ENCODE peak calls at places on chromosomes 11 and 22, in ten cellular contexts. C, P, Y, D, M, V, O, A, Q and F are unnamed samples.

GRCh38 chr11:128346808-128347207 is 240.6 kb downstream of the ETS1 start:
- DNase-seq in C (peak; percentile 74), P (peak; percentile 78), Y (no peak), D (no peak), M (no peak), V (no peak), O (no peak), A (no peak), Q (no peak), F (peak; percentile 78)

GRCh38 chr11:86218125-86219081 is 26.1 kb upstream of the EED start:
- DNase-seq in C (peak; percentile 83), P (peak; percentile 87), Y (peak; percentile 25), D (peak; percentile 79), M (no peak), V (no peak), O (peak; percentile 74), A (peak; percentile 71), Q (peak; percentile 55), F (peak; percentile 87)

GRCh38 chr11:70720291-70720690 is 322.0 kb downstream of the CTTN start:
- DNase-seq in C (no peak), P (no peak), Y (no peak), D (no peak), M (no peak), V (no peak), O (no peak), A (no peak), Q (no peak), F (no peak)

GRCh38 chr22:48709453-48709852 is 1118.2 kb downstream of the BRD1 start:
- DNase-seq in C (peak; percentile 52), P (no peak), Y (no peak), D (no peak), M (no peak), V (no peak), O (no peak), A (no peak), Q (no peak), F (no peak)

GRCh38 chr11:33868646-33869461 is 23.0 kb downstream of the LMO2 start:
- DNase-seq in C (no peak), P (no peak), Y (no peak), D (no peak), M (no peak), V (no peak), O (no peak), A (peak; percentile 29), Q (no peak), F (no peak)

GRCh38 chr11:127733552-127733951 is 733.0 kb upstream of the KIRREL3 start:
- DNase-seq in C (no peak), P (no peak), Y (no peak), D (no peak), M (no peak), V (no peak), O (no peak), A (no peak), Q (no peak), F (no peak)

GRCh38 chr11:66782726-66783125 is 53.7 kb upstream of the SPTBN2 start:
- DNase-seq in C (no peak), P (no peak), Y (no peak), D (no peak), M (no peak), V (no peak), O (no peak), A (no peak), Q (peak; percentile 0), F (no peak)

GRCh38 chr11:66665369-66665768 is 12.3 kb downstream of the RBM4B start:
- DNase-seq in C (no peak), P (no peak), Y (no peak), D (no peak), M (no peak), V (no peak), O (no peak), A (no peak), Q (no peak), F (no peak)

GRCh38 chr22:39306456-39307361 is 12.7 kb downstream of the RPL3 start:
- DNase-seq in C (peak; percentile 77), P (peak; percentile 36), Y (no peak), D (peak; percentile 69), M (no peak), V (no peak), O (no peak), A (peak; percentile 28), Q (peak; percentile 24), F (no peak)

GRCh38 chr11:134574425-134574824 is 162.4 kb upstream of the B3GAT1 start:
- DNase-seq in C (no peak), P (no peak), Y (no peak), D (no peak), M (no peak), V (no peak), O (no peak), A (no peak), Q (no peak), F (no peak)

GRCh38 chr11:63986156-63986931 is at the start of gene OTUB1:
- DNase-seq in C (peak; percentile 96), P (peak; percentile 89), Y (peak; percentile 58), D (peak; percentile 89), M (peak; percentile 59), V (peak; percentile 82), O (peak; percentile 88), A (peak; percentile 90), Q (peak; percentile 90), F (peak; percentile 89)

GRCh38 chr11:70913715-70914231 is 338.6 kb downstream of the SHANK2 start:
- DNase-seq in C (peak; percentile 38), P (no peak), Y (no peak), D (no peak), M (no peak), V (no peak), O (no peak), A (no peak), Q (no peak), F (no peak)

GRCh38 chr22:42396621-42397331 is 35.4 kb downstream of the NFAM1 start:
- DNase-seq in C (no peak), P (no peak), Y (no peak), D (peak; percentile 74), M (no peak), V (no peak), O (no peak), A (peak; percentile 67), Q (no peak), F (no peak)

GRCh38 chr11:1358286-1358685 is 31.4 kb upstream of the BRSK2 start:
- DNase-seq in C (no peak), P (no peak), Y (no peak), D (no peak), M (no peak), V (no peak), O (no peak), A (no peak), Q (no peak), F (no peak)

GRCh38 chr11:113377606-113378005 is 10.0 kb upstream of the ANKK1 start:
- DNase-seq in C (no peak), P (peak; percentile 59), Y (no peak), D (no peak), M (no peak), V (no peak), O (no peak), A (no peak), Q (no peak), F (no peak)

GRCh38 chr11:69892986-69893555 is 73.9 kb upstream of the FGF3 start:
- DNase-seq in C (no peak), P (no peak), Y (no peak), D (no peak), M (no peak), V (no peak), O (no peak), A (no peak), Q (no peak), F (no peak)

GRCh38 chr11:45771942-45772522 is 32.9 kb upstream of the SLC35C1 start:
- DNase-seq in C (peak; percentile 94), P (peak; percentile 75), Y (no peak), D (peak; percentile 85), M (peak; percentile 66), V (peak; percentile 64), O (peak; percentile 73), A (peak; percentile 93), Q (peak; percentile 62), F (peak; percentile 80)

GRCh38 chr11:64245797-64246623 is 733 bp downstream of the PPP1R14B start:
- DNase-seq in C (peak; percentile 92), P (peak; percentile 93), Y (peak; percentile 59), D (peak; percentile 77), M (peak; percentile 48), V (peak; percentile 81), O (peak; percentile 89), A (peak; percentile 47), Q (peak; percentile 88), F (peak; percentile 82)

GRCh38 chr11:126989942-126990715 is 10.4 kb downstream of the KIRREL3 start:
- DNase-seq in C (peak; percentile 80), P (peak; percentile 69), Y (peak; percentile 43), D (peak; percentile 56), M (peak; percentile 30), V (peak; percentile 24), O (peak; percentile 83), A (peak; percentile 59), Q (peak; percentile 64), F (peak; percentile 66)

GRCh38 chr22:42624551-42625106 is 9.9 kb upstream of the POLDIP3 start:
- DNase-seq in C (no peak), P (no peak), Y (no peak), D (no peak), M (no peak), V (no peak), O (no peak), A (no peak), Q (no peak), F (no peak)

GRCh38 chr11:120182790-120183491 is 27.9 kb upstream of the OAF start:
- DNase-seq in C (no peak), P (peak; percentile 45), Y (no peak), D (peak; percentile 8), M (no peak), V (no peak), O (peak; percentile 44), A (no peak), Q (no peak), F (no peak)

GRCh38 chr22:19880786-19881569 is 26.3 kb upstream of the GNB1L start:
- DNase-seq in C (peak; percentile 42), P (peak; percentile 98), Y (peak; percentile 70), D (no peak), M (no peak), V (no peak), O (peak; percentile 95), A (no peak), Q (peak; percentile 95), F (peak; percentile 96)

GRCh38 chr11:120139316-120140069 is 1.6 kb upstream of the TRIM29 start:
- DNase-seq in C (no peak), P (no peak), Y (no peak), D (no peak), M (no peak), V (no peak), O (no peak), A (no peak), Q (no peak), F (no peak)